ENCODE peak calls at places on chromosomes 7 and 10, in seven cellular contexts. A is lower lobe of right lung, L is tibial nerve, K is HL-60, W is astrocyte, O is neural progenitor cell, P is suprapubic skin. U is an unnamed sample.

GRCh38 chr10:3548702-3549101 is 236.3 kb downstream of the KLF6 start:
- DNase-seq in L (no peak), O (no peak), A (no peak), W (no peak), K (no peak), P (no peak), U (no peak)

GRCh38 chr10:3525832-3526449 is 259.1 kb downstream of the KLF6 start:
- DNase-seq in W (peak), K (no peak), O (no peak), L (peak), A (no peak), P (no peak), U (no peak)

GRCh38 chr7:112080441-112080840 is 125.8 kb downstream of the DOCK4 start:
- DNase-seq in W (peak), A (no peak), L (no peak), O (no peak), P (no peak), K (peak), U (no peak)

GRCh38 chr7:33788493-33788892 is 116.8 kb upstream of the BMPER start:
- DNase-seq in O (no peak), W (no peak), L (no peak), P (no peak), A (no peak), K (no peak), U (no peak)

GRCh38 chr7:30921951-30922401 is 10.3 kb downstream of the AQP1 start:
- DNase-seq in P (peak), O (no peak), K (no peak), W (no peak), L (peak), A (peak), U (peak)

GRCh38 chr10:70563230-70563629 is 39.3 kb downstream of the PRF1 start:
- DNase-seq in W (no peak), A (no peak), P (peak), L (no peak), O (no peak), K (no peak), U (no peak)

GRCh38 chr7:41808541-41808940 is 105.7 kb upstream of the INHBA start:
- DNase-seq in W (no peak), A (no peak), K (no peak), P (no peak), L (no peak), O (peak), U (no peak)

GRCh38 chr10:17026686-17027485 is 102.7 kb downstream of the CUBN start:
- DNase-seq in K (no peak), P (no peak), O (no peak), A (no peak), W (no peak), L (no peak), U (no peak)

GRCh38 chr7:92806496-92806895 is 29.9 kb downstream of the CDK6 start:
- DNase-seq in L (no peak), W (no peak), K (no peak), O (no peak), A (no peak), P (no peak), U (no peak)

GRCh38 chr10:51675088-51675487 is 24.3 kb downstream of the CSTF2T start:
- DNase-seq in P (no peak), K (no peak), O (no peak), W (no peak), A (no peak), L (no peak), U (no peak)

GRCh38 chr10:99382181-99382580 is 48.2 kb downstream of the GOT1 start:
- DNase-seq in A (no peak), P (no peak), L (no peak), O (no peak), W (no peak), K (no peak), U (no peak)

GRCh38 chr10:12526311-12526710 is 177.0 kb downstream of the CAMK1D start:
- DNase-seq in A (no peak), O (no peak), P (no peak), W (no peak), K (no peak), L (no peak), U (no peak)

GRCh38 chr10:59323036-59323459 is 39.3 kb downstream of the FAM13C start:
- DNase-seq in W (no peak), A (no peak), L (no peak), K (no peak), P (no peak), O (no peak), U (no peak)

GRCh38 chr10:89213191-89213808 is 6.2 kb upstream of the CH25H start:
- DNase-seq in P (no peak), W (peak), K (peak), A (no peak), L (no peak), O (peak), U (no peak)

GRCh38 chr7:2525931-2526630 is 6.5 kb downstream of the LFNG start:
- DNase-seq in P (no peak), A (no peak), O (no peak), L (no peak), K (no peak), W (no peak), U (no peak)

GRCh38 chr7:30933124-30933893 is 21.7 kb downstream of the AQP1 start:
- DNase-seq in O (peak), K (no peak), L (no peak), P (no peak), A (peak), W (no peak), U (peak)

GRCh38 chr10:55398463-55398862 is 597.4 kb upstream of the PCDH15 start:
- DNase-seq in K (no peak), P (no peak), A (no peak), W (no peak), O (no peak), L (no peak), U (no peak)

GRCh38 chr10:126092806-126093205 is 196.4 kb downstream of the FANK1 start:
- DNase-seq in A (no peak), K (no peak), L (no peak), O (no peak), P (no peak), W (peak), U (no peak)

GRCh38 chr10:129964611-129965417 is 740 bp upstream of the EBF3 start:
- DNase-seq in A (peak), K (no peak), P (no peak), W (no peak), O (peak), L (no peak), U (peak)

GRCh38 chr10:77907900-77908717 is 18.4 kb downstream of the DLG5 start:
- DNase-seq in K (no peak), A (no peak), W (no peak), P (no peak), O (no peak), L (no peak), U (no peak)

GRCh38 chr10:60433684-60434083 is 44.0 kb upstream of the ANK3 start:
- DNase-seq in A (no peak), L (no peak), P (no peak), K (no peak), W (peak), O (no peak), U (no peak)

GRCh38 chr10:63365976-63366765 is 99.6 kb downstream of the JMJD1C start:
- DNase-seq in A (no peak), K (no peak), W (peak), O (peak), P (no peak), L (no peak), U (no peak)

GRCh38 chr7:38463277-38464224 is 167.6 kb downstream of the AMPH start:
- DNase-seq in P (no peak), L (peak), A (peak), W (peak), K (no peak), O (no peak), U (no peak)

GRCh38 chr7:39855325-39855674 is 94.8 kb upstream of the CDK13 start:
- DNase-seq in L (no peak), A (no peak), O (no peak), P (no peak), W (no peak), K (no peak), U (no peak)

GRCh38 chr10:127210936-127211335 is 14.5 kb upstream of the INSYN2A start:
- DNase-seq in A (no peak), O (no peak), W (no peak), L (no peak), P (no peak), K (no peak), U (no peak)

GRCh38 chr7:29287366-29287765 is 92.8 kb downstream of the CHN2 start:
- DNase-seq in W (peak), K (no peak), A (no peak), L (no peak), P (no peak), O (no peak), U (no peak)

GRCh38 chr10:113159563-113159962 is 209.5 kb downstream of the TCF7L2 start:
- DNase-seq in L (no peak), K (no peak), W (no peak), A (no peak), P (no peak), O (no peak), U (no peak)

GRCh38 chr10:130455111-130455695 is 319.0 kb downstream of the GLRX3 start:
- DNase-seq in O (no peak), L (no peak), W (no peak), P (no peak), K (no peak), A (no peak), U (peak)

GRCh38 chr7:75732764-75733630 is 5.7 kb downstream of the HIP1 start:
- DNase-seq in W (peak), L (no peak), A (no peak), P (no peak), O (no peak), K (no peak), U (no peak)

GRCh38 chr10:46002916-46003693 is 27.3 kb downstream of the NCOA4 start:
- DNase-seq in K (no peak), L (no peak), P (no peak), W (no peak), A (no peak), O (no peak), U (no peak)

GRCh38 chr7:124723012-124723411 is 42.6 kb downstream of the GPR37 start:
- DNase-seq in A (no peak), O (no peak), P (no peak), L (no peak), K (no peak), W (peak), U (no peak)

GRCh38 chr7:150379590-150380379 is 655 bp downstream of the ZNF775 start:
- DNase-seq in O (peak), A (no peak), P (no peak), W (no peak), L (no peak), K (no peak), U (no peak)

GRCh38 chr7:150376560-150376959 is 2.6 kb upstream of the ZNF775 start:
- DNase-seq in A (no peak), K (no peak), P (no peak), W (no peak), O (peak), L (no peak), U (no peak)

GRCh38 chr7:150378853-150379589 is at the start of gene ZNF775:
- DNase-seq in K (peak), O (peak), W (peak), A (peak), L (peak), P (peak), U (peak)

GRCh38 chr7:150377116-150377979 is 1.8 kb upstream of the ZNF775 start:
- DNase-seq in L (no peak), W (no peak), A (no peak), K (no peak), O (peak), P (no peak), U (no peak)

GRCh38 chr7:150378115-150378852 is 846 bp upstream of the ZNF775 start:
- DNase-seq in W (peak), A (no peak), L (no peak), P (no peak), K (peak), O (peak), U (no peak)
- TF ChIP-seq CTCF in W (no peak), A (peak), L (no peak), P (no peak), K (no peak), O (peak), U (no peak)

DNA sequence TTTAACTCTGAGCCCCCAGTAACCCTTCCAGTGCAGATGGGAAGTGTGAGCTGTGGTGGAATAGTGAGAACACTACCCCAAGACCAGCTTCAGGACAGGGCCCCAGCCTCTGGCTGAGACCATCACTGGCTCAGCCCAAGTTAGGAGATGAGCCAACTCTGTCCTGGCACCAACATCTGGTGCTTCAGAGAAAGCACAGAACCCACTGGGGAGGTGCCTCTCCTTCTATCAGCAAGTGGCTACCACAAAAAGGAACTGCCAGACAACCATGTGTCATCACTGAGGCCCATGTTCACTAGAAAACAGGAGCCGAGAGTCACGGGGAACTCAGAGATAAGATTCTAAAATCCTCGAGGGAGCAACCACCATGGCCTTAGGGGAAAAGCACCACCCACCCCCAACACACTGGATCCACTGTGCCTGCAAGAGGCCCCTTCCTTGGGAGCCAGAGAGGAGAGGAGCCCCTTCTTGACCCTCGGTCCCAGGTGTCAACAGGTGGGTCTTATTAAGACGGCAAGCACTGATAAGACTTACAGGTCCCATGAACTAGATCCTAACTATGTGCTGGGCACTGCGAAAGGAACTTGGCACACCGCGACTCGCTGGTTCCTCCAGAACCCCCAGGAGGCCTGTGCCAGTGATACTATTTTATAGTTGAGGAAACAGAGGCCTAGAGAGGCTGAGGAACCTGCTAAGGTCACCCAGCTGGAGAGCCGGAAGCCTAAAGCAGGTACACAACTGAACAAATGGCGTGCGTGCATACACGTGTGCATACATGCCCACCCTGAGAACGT is 102.7 kb downstream of the FAM53B start:
- DNase-seq in P (no peak), A (no peak), K (peak), O (no peak), W (peak), L (no peak), U (no peak)
- H3K27ac ChIP-seq in P (peak), A (peak), K (peak), O (peak), W (no peak), L (peak), U (no peak)

DNA sequence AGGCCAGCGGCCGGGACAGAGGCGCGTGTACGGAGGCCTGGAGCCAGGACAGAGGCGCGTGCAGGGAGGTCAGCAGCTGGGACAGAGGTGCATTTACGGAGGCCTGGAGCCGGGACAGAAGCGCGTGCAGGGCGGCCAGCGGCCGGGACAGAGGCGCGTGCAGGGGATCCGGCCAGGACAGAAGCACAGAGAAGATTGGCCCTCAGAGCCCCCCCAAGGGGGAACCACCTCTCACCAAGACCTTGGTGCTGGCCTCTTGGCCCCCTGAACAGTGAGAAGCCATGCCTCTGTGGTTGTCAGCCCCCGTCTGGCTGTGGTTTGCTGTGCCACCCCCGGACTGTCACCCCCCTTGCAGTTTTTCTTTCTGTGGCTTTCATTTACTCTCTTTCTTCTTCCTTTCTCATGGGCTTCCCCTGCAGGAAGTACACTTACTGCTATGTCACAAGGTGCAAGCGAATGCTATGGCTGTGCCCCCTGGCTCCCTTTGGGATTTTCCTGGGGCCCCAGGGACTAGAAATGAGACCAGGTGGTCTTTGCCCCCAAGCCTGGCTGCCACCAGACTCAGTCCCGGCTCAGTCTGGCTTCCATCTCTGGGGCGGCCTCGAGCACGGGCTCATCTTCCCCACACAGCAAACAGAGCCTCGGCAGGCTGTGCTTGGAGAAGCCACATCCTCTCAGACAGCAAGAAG is 41.1 kb downstream of the INSIG1 start:
- DNase-seq in K (no peak), A (no peak), O (no peak), L (no peak), P (no peak), W (no peak), U (peak)
- H3K4me3 ChIP-seq in K (no peak), A (no peak), O (no peak), L (no peak), P (no peak), W (no peak), U (no peak)

GRCh38 chr7:151059362-151060112 is at the start of gene SLC4A2:
- DNase-seq in K (peak), W (no peak), L (peak), O (peak), P (peak), A (peak), U (peak)
- TF ChIP-seq CTCF in K (no peak), W (no peak), L (peak), O (peak), P (peak), A (peak), U (peak)